ENCODE peak calls at places on chromosomes 11 and 22, in eight cellular contexts. R, B, S, K, H, Q, V and O are unnamed samples.

GRCh38 chr22:30297276-30298004 is 8.1 kb upstream of the CASTOR1 start:
- DNase-seq in R (no peak), B (no peak), S (no peak), K (no peak), H (no peak), Q (no peak), V (no peak), O (no peak)

GRCh38 chr11:61092280-61092766 is 10.0 kb upstream of the CD5 start:
- DNase-seq in R (no peak), B (no peak), S (no peak), K (no peak), H (no peak), Q (no peak), V (no peak), O (peak; percentile 54)

GRCh38 chr11:84056696-84057095 is 770.5 kb upstream of the CCDC90B start:
- DNase-seq in R (no peak), B (no peak), S (no peak), K (no peak), H (no peak), Q (no peak), V (no peak), O (no peak)

GRCh38 chr11:32056445-32056844 is 34.4 kb upstream of the RCN1 start:
- DNase-seq in R (no peak), B (no peak), S (no peak), K (peak; percentile 22), H (no peak), Q (no peak), V (no peak), O (no peak)

GRCh38 chr11:24559315-24559714 is 62.5 kb downstream of the LUZP2 start:
- DNase-seq in R (no peak), B (no peak), S (no peak), K (no peak), H (no peak), Q (no peak), V (no peak), O (no peak)

GRCh38 chr22:25282671-25283561 is 63.5 kb downstream of the CRYBB2 start:
- DNase-seq in R (no peak), B (no peak), S (peak; percentile 69), K (peak; percentile 13), H (no peak), Q (no peak), V (no peak), O (peak; percentile 18)

GRCh38 chr22:36606114-36606513 is 77.1 kb upstream of the EIF3D start:
- DNase-seq in R (peak; percentile 75), B (no peak), S (no peak), K (no peak), H (no peak), Q (no peak), V (no peak), O (no peak)

GRCh38 chr22:44210721-44211120 is 30.0 kb downstream of the PARVG start:
- DNase-seq in R (no peak), B (no peak), S (no peak), K (no peak), H (no peak), Q (no peak), V (no peak), O (no peak)

GRCh38 chr11:2219318-2220017 is 47.9 kb upstream of the TH start:
- DNase-seq in R (no peak), B (no peak), S (no peak), K (no peak), H (no peak), Q (no peak), V (no peak), O (no peak)

GRCh38 chr11:124071622-124071948 is 30.5 kb upstream of the OR10G7 start:
- DNase-seq in R (no peak), B (no peak), S (no peak), K (no peak), H (no peak), Q (no peak), V (no peak), O (no peak)

GRCh38 chr11:1829039-1829820 is 5.6 kb upstream of the SYT8 start:
- DNase-seq in R (no peak), B (no peak), S (no peak), K (no peak), H (no peak), Q (no peak), V (no peak), O (no peak)

GRCh38 chr11:125166347-125166841 is 1.8 kb downstream of the PKNOX2 start:
- DNase-seq in R (peak; percentile 31), B (no peak), S (no peak), K (no peak), H (no peak), Q (no peak), V (no peak), O (no peak)

GRCh38 chr22:40898850-40899357 is 37.0 kb upstream of the DNAJB7 start:
- DNase-seq in R (peak; percentile 4), B (no peak), S (no peak), K (peak; percentile 29), H (peak; percentile 17), Q (no peak), V (no peak), O (no peak)
- TF ChIP-seq CTCF in R (peak; percentile 55), B (peak; percentile 38), S (peak; percentile 67), K (no peak), H (no peak), Q (peak; percentile 54), V (peak; percentile 45), O (no peak)

DNA sequence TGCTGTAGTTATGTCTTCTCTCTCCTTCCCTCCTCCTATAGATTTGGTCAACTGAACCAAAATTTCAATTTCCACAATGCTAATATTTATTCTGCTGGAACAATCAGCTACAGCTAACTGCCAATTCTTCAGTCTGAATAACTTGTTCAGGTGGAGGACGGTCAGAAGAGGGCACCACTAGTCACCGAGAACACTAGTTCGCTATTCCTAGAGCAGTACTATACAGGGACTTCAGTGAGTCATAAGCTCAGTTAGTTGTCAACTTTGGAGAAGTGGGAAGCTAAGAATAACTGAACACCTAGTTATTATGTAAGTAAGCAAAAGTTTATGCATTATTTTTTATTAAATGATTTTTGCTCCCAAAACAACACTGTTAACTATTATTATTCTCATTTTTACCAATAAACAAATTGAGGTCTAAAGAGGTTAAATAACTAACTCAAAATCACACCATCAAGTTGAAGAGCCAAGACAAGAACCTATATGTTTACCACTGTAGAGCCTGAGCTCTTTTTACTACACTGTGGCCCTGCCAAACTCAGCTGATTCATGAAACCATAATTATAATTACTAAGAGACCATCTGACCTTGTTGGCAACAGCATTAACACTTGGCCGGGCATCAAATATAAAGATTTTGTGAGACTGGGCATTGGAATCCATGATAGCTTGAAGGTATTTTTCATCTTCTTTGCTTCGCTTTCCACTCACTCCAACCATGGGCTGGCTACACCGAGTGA is 59.0 kb downstream of the CEP57 start:
- DNase-seq in R (peak; percentile 13), B (no peak), S (no peak), K (peak; percentile 63), H (peak; percentile 70), Q (no peak), V (peak; percentile 64), O (no peak)
- TF ChIP-seq CTCF in R (peak; percentile 46), B (peak; percentile 29), S (peak; percentile 65), K (no peak), H (no peak), Q (peak; percentile 27), V (no peak), O (no peak)

GRCh38 chr11:75399344-75400109 is at the start of gene RPS3:
- DNase-seq in R (peak; percentile 92), B (peak; percentile 52), S (peak; percentile 92), K (peak; percentile 93), H (peak; percentile 94), Q (peak; percentile 81), V (peak; percentile 91), O (peak; percentile 83)

GRCh38 chr11:75400110-75400865 is 970 bp downstream of the RPS3 start:
- DNase-seq in R (no peak), B (no peak), S (no peak), K (peak; percentile 7), H (no peak), Q (no peak), V (no peak), O (no peak)

GRCh38 chr11:75403037-75403436 is 3.7 kb downstream of the RPS3 start:
- DNase-seq in R (no peak), B (no peak), S (no peak), K (no peak), H (no peak), Q (no peak), V (no peak), O (no peak)

GRCh38 chr11:75403983-75404658 is 4.8 kb downstream of the RPS3 start:
- DNase-seq in R (no peak), B (no peak), S (no peak), K (no peak), H (no peak), Q (no peak), V (no peak), O (no peak)

DNA sequence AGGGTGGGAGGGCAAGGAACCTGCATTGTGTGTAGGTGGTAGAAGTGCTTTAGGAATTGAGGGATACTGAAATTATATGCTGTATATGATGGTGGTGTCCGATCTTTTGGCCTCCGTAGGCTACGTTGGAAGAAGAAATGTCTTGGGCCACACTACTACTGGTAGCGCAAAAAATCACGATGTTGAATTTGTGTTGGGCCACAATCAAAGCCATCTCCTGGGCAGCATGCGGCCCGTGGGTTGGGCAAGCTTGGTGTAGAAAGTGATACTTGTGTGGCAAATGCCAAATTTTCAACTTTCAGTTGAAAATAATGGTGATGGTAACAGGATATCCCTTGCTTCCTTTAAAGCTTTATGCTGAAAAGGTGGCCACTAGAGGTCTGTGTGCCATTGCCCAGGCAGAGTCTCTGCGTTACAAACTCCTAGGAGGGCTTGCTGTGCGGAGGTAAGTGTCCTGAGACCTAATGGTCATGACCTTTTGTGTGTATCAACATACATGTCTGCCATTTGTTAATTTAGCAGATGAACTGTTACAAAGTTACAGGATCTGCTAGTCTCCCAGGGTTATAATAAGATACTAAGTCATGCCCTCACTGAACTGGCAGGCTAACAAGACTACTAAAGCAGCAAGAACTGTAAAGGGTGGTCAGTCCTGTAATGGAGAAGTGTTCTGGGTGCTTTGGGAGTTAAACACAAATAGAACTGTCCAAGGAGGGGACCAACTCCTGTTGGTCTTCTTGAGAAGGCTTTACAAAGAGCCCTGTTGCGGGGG is 2.9 kb downstream of the RPS3 start:
- DNase-seq in R (no peak), B (no peak), S (no peak), K (no peak), H (no peak), Q (no peak), V (no peak), O (no peak)
- TF ChIP-seq CTCF in R (no peak), B (no peak), S (no peak), K (no peak), H (no peak), Q (no peak), V (no peak), O (no peak)

GRCh38 chr11:117314840-117315239 is 1.2 kb downstream of the BACE1 start:
- DNase-seq in R (no peak), B (no peak), S (no peak), K (peak; percentile 43), H (no peak), Q (no peak), V (no peak), O (no peak)

GRCh38 chr11:117315285-117316196 is 515 bp downstream of the BACE1 start:
- DNase-seq in R (no peak), B (no peak), S (no peak), K (no peak), H (no peak), Q (no peak), V (no peak), O (peak; percentile 25)

GRCh38 chr11:117318738-117319137 is 2.7 kb upstream of the BACE1 start:
- DNase-seq in R (no peak), B (no peak), S (no peak), K (no peak), H (no peak), Q (no peak), V (no peak), O (no peak)

GRCh38 chr11:117316197-117316961 is at the start of gene BACE1:
- DNase-seq in R (peak; percentile 95), B (no peak), S (peak; percentile 82), K (peak; percentile 41), H (peak; percentile 75), Q (no peak), V (peak; percentile 66), O (no peak)

GRCh38 chr11:117319214-117319840 is 3.3 kb upstream of the BACE1 start:
- DNase-seq in R (no peak), B (no peak), S (no peak), K (no peak), H (no peak), Q (no peak), V (no peak), O (no peak)
- TF ChIP-seq CTCF in R (no peak), B (no peak), S (no peak), K (no peak), H (no peak), Q (no peak), V (no peak), O (no peak)